ENCODE peak calls at places on chromosome X, in ten cellular contexts. Y is brain microvascular endothelial cell; W is fibroblast of pulmonary artery; U is HL-60; F is astrocyte of the cerebellum; Q is CD8-positive, alpha-beta T cell; E is choroid plexus epithelial cell; C is pancreas; B is HFF-Myc; R is dorsolateral prefrontal cortex. I is an unnamed sample.

GRCh38 chrX:110421499-110422455 is 63.1 kb downstream of the RTL9 start:
- DNase-seq in W (no peak), F (no peak), Q (no peak), C (peak), U (no peak), E (no peak), R (no peak), Y (no peak), B (no peak), I (no peak)

GRCh38 chrX:123756320-123756719 is 23.5 kb upstream of the THOC2 start:
- DNase-seq in Y (no peak), E (no peak), C (no peak), R (no peak), B (no peak), Q (no peak), W (peak), U (no peak), F (no peak), I (no peak)

GRCh38 chrX:63503541-63503940 is 152.4 kb upstream of the SPIN4 start:
- DNase-seq in U (no peak), F (peak), E (peak), Y (peak), B (no peak), W (peak), R (no peak), Q (no peak), C (no peak), I (no peak)

GRCh38 chrX:97638621-97639020 is 754.9 kb downstream of the RPA4 start:
- DNase-seq in F (no peak), W (no peak), Y (no peak), B (no peak), R (no peak), U (no peak), E (no peak), Q (no peak), C (no peak), I (no peak)

GRCh38 chrX:65196758-65197371 is 220.6 kb upstream of the ZC4H2 start:
- DNase-seq in Q (no peak), U (no peak), E (no peak), C (peak), R (no peak), W (no peak), F (no peak), Y (no peak), B (no peak), I (no peak)

GRCh38 chrX:12237131-12237530 is 98.9 kb downstream of the FRMPD4 start:
- DNase-seq in W (no peak), E (no peak), F (no peak), C (no peak), U (no peak), B (no peak), Q (no peak), Y (no peak), R (no peak), I (no peak)

GRCh38 chrX:32533848-32534247 is 677.5 kb downstream of the DMD start:
- DNase-seq in W (no peak), C (no peak), F (no peak), Q (no peak), U (no peak), B (no peak), R (no peak), Y (no peak), E (no peak), I (no peak)

GRCh38 chrX:9785944-9786741 is at the start of gene SHROOM2:
- DNase-seq in E (no peak), F (no peak), U (no peak), Y (no peak), B (no peak), W (peak), R (no peak), C (peak), Q (no peak), I (peak)

GRCh38 chrX:50497067-50497466 is 26.4 kb upstream of the DGKK start:
- DNase-seq in E (no peak), U (no peak), Q (no peak), C (no peak), R (no peak), B (no peak), F (no peak), Y (no peak), W (no peak), I (no peak)

GRCh38 chrX:10119399-10119990 is 37.3 kb upstream of the CLCN4 start:
- DNase-seq in F (peak), C (peak), E (peak), Y (peak), W (peak), Q (peak), R (no peak), B (peak), U (peak), I (peak)

GRCh38 chrX:40299028-40299479 is 201.3 kb upstream of the BCOR start:
- DNase-seq in Y (no peak), Q (no peak), E (peak), W (peak), B (no peak), U (no peak), C (no peak), R (no peak), F (no peak), I (no peak)

GRCh38 chrX:40105016-40105790 is 7.4 kb upstream of the BCOR start:
- DNase-seq in Q (no peak), Y (no peak), B (no peak), E (peak), F (no peak), R (no peak), C (peak), W (no peak), U (no peak), I (peak)

GRCh38 chrX:23784487-23785301 is 1.7 kb downstream of the SAT1 start:
- DNase-seq in W (peak), Y (peak), R (no peak), C (no peak), B (no peak), Q (no peak), E (peak), F (peak), U (peak), I (no peak)

GRCh38 chrX:9816094-9816700 is 30.0 kb downstream of the SHROOM2 start:
- DNase-seq in U (no peak), W (no peak), C (no peak), F (peak), R (no peak), Y (peak), Q (no peak), E (peak), B (no peak), I (no peak)

GRCh38 chrX:119990409-119990994 is 47.0 kb upstream of the NKAP start:
- DNase-seq in E (no peak), W (no peak), F (no peak), C (peak), U (no peak), Y (no peak), B (no peak), Q (no peak), R (no peak), I (no peak)

GRCh38 chrX:9864011-9864410 is 77.8 kb downstream of the SHROOM2 start:
- DNase-seq in Q (no peak), C (no peak), F (no peak), E (no peak), Y (no peak), R (no peak), U (no peak), W (no peak), B (no peak), I (no peak)

GRCh38 chrX:148043456-148043855 is 62.3 kb downstream of the FMR1NB start:
- DNase-seq in F (no peak), B (no peak), Y (peak), R (no peak), Q (no peak), E (no peak), W (no peak), C (no peak), U (no peak), I (no peak)

GRCh38 chrX:2391869-2392606 is 108.7 kb downstream of the DHRSX start:
- DNase-seq in Q (no peak), F (peak), U (no peak), R (no peak), Y (peak), W (peak), E (peak), C (no peak), B (peak), I (no peak)

GRCh38 chrX:29617725-29618124 is 597.6 kb upstream of the MAGEB2 start:
- DNase-seq in E (peak), R (no peak), C (no peak), W (no peak), F (no peak), Y (no peak), Q (no peak), U (no peak), B (no peak), I (no peak)

GRCh38 chrX:1614927-1615326 is at the start of gene ASMT:
- DNase-seq in F (no peak), U (no peak), C (no peak), Q (no peak), E (no peak), B (no peak), Y (no peak), R (no peak), W (no peak), I (no peak)

GRCh38 chrX:128020701-128021100 is 31.5 kb downstream of the ACTRT1 start:
- DNase-seq in B (no peak), E (peak), C (no peak), R (no peak), Y (peak), W (peak), U (no peak), F (peak), Q (no peak), I (no peak)

GRCh38 chrX:19554786-19555185 is 39.5 kb upstream of the MAP3K15 start:
- DNase-seq in W (peak), C (no peak), Q (no peak), B (no peak), R (no peak), Y (peak), F (peak), E (peak), U (no peak), I (no peak)

GRCh38 chrX:13220916-13221315 is 98.9 kb downstream of the ATXN3L start:
- DNase-seq in R (no peak), F (peak), B (peak), C (no peak), Q (no peak), E (peak), U (no peak), W (no peak), Y (peak), I (no peak)

GRCh38 chrX:63128509-63128908 is 222.6 kb downstream of the SPIN4 start:
- DNase-seq in W (peak), C (peak), B (no peak), Y (peak), Q (no peak), R (no peak), F (no peak), U (no peak), E (peak), I (no peak)

GRCh38 chrX:56728752-56729151 is 291 bp upstream of the NBDY start:
- DNase-seq in E (peak), F (no peak), Q (no peak), B (no peak), C (no peak), U (no peak), W (peak), R (no peak), Y (peak), I (peak)

DNA sequence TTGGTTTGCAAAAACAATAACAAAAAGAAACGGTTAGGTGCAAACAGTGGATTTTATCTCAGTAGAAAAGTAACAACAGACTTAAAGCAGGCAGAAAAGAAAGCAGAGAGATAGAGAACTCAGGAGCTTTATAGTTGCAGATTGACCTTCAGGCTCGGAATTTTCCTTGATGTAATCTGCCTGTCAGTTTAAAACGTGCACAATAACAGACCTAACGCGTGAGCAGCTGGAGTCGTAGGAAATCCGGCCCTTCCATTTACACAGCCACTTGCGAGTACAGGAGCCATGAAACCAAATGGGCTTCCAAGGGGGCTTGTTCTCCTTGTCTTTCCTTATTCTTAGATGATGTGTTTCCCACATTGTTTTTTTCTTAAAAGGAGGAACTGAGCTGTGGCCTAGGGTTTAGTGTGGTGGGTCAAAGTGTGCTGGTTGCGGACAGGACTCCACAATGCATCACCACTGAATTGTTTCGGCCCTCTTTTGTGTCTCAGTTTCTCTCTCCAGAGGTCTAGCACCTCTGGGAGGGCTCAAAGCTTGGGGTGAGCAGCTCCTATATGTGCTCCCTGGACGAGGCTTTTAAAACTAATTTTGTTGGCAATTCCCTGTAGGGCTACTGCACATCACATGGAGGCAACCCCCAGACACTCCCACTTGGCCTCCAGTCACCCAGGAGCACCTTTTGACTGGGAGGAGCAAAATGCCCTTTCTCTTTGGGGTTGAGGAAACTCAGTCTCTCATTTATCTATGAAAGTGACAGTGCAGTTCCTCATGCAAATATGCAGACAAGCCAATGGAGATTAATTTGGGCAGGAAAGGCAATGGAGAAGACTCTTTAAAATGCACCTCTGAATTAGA is 13.9 kb upstream of the MPP1 start:
- DNase-seq in W (no peak), R (no peak), Y (no peak), U (no peak), F (no peak), C (no peak), B (no peak), Q (no peak), E (no peak), I (no peak)
- H3K4me3 ChIP-seq in W (no peak), R (no peak), Y (no peak), U (no peak), F (no peak), C (no peak), B (no peak), Q (no peak), E (no peak), I (no peak)

GRCh38 chrX:129115935-129116334 is 407.4 kb downstream of the SMARCA1 start:
- DNase-seq in Q (no peak), Y (no peak), W (no peak), F (no peak), E (no peak), B (no peak), R (no peak), U (no peak), C (no peak), I (no peak)

GRCh38 chrX:129116651-129117050 is 406.6 kb downstream of the SMARCA1 start:
- DNase-seq in Q (no peak), Y (no peak), U (no peak), R (no peak), C (no peak), F (no peak), W (no peak), E (no peak), B (no peak), I (no peak)

DNA sequence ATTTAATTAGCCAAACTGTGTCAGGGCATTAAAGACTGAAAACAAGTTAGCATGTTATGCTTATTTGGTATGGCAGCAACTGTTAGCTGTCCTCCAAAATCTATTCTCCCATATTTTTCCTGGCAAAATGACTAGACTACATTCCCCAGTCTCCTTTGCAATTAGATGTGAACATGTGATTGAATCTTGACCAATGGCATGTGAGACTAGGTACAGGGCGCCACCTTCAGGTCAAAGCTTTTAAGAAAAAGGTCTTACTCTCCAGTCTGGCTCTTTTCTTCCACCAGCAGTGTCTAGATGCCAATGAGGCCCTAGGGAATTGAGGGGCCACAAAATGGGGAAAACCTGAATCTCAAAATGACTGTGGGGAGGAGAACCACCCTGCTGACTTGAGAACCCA is 408.2 kb downstream of the SMARCA1 start:
- DNase-seq in W (peak), R (no peak), Q (no peak), B (no peak), Y (peak), F (no peak), C (no peak), U (peak), E (peak), I (no peak)
- TF ChIP-seq CTCF in W (no peak), R (peak), Q (no peak), B (no peak), Y (peak), F (peak), C (no peak), U (no peak), E (no peak), I (no peak)

GRCh38 chrX:131779313-131779712 is 235.4 kb downstream of the OR13H1 start:
- DNase-seq in R (no peak), W (no peak), U (no peak), E (no peak), Y (no peak), F (no peak), B (no peak), C (no peak), Q (no peak), I (no peak)
- H3K4me3 ChIP-seq in R (peak), W (no peak), U (no peak), E (no peak), Y (peak), F (no peak), B (no peak), C (no peak), Q (no peak), I (no peak)

GRCh38 chrX:49203536-49203935 is 3.5 kb upstream of the SYP start:
- DNase-seq in B (no peak), W (no peak), U (no peak), Y (no peak), F (no peak), C (no peak), Q (no peak), R (no peak), E (no peak), I (no peak)
- TF ChIP-seq CTCF in B (no peak), W (no peak), U (no peak), Y (no peak), F (no peak), C (no peak), Q (no peak), R (no peak), E (no peak), I (no peak)

I was measured in Peyer's patch.